ENCODE peak calls at places on chromosomes 3 and 15, in five cellular contexts. N is brain microvascular endothelial cell, P is kidney, C is astrocyte of the spinal cord, T is mucosa of descending colon. S is an unnamed sample.

GRCh38 chr3:100902572-100902971 is 90.6 kb downstream of the ABI3BP start:
- DNase-seq in N (peak), P (no peak), C (no peak), T (no peak), S (peak)

GRCh38 chr3:152159328-152159727 is 109.4 kb upstream of the MBNL1 start:
- DNase-seq in N (peak), P (no peak), C (peak), T (no peak), S (peak)

GRCh38 chr15:44492040-44492439 is 44.9 kb upstream of the EIF3J start:
- DNase-seq in N (no peak), P (no peak), C (no peak), T (no peak), S (no peak)

GRCh38 chr15:34588046-34588674 is 4.7 kb upstream of the GOLGA8B start:
- DNase-seq in N (peak), P (no peak), C (peak), T (no peak), S (peak)

GRCh38 chr15:92463826-92464225 is 70.1 kb downstream of the ST8SIA2 start:
- DNase-seq in N (no peak), P (no peak), C (peak), T (no peak), S (no peak)

GRCh38 chr3:150515210-150515609 is 31.1 kb downstream of the SERP1 start:
- DNase-seq in N (no peak), P (no peak), C (no peak), T (no peak), S (peak)

GRCh38 chr15:92883643-92884458 is 16.3 kb upstream of the CHD2 start:
- DNase-seq in N (no peak), P (no peak), C (peak), T (no peak), S (no peak)

GRCh38 chr3:191238321-191238817 is 39.3 kb downstream of the OSTN start:
- DNase-seq in N (peak), P (no peak), C (peak), T (no peak), S (peak)

GRCh38 chr15:41695750-41696436 is 35.7 kb downstream of the MGA start:
- DNase-seq in N (peak), P (no peak), C (peak), T (no peak), S (peak)

GRCh38 chr3:119236756-119237155 is 3.9 kb downstream of the B4GALT4 start:
- DNase-seq in N (no peak), P (no peak), C (no peak), T (no peak), S (no peak)

GRCh38 chr3:178289544-178290160 is 246.6 kb upstream of the KCNMB2 start:
- DNase-seq in N (no peak), P (peak), C (no peak), T (no peak), S (peak)

GRCh38 chr3:194540268-194540937 is 53.6 kb upstream of the ATP13A3 start:
- DNase-seq in N (no peak), P (no peak), C (no peak), T (no peak), S (peak)

GRCh38 chr3:141939759-141940158 is 63.3 kb downstream of the ATP1B3 start:
- DNase-seq in N (no peak), P (no peak), C (no peak), T (no peak), S (no peak)

GRCh38 chr15:85767785-85768529 is 26.8 kb downstream of the KLHL25 start:
- DNase-seq in N (no peak), P (no peak), C (no peak), T (no peak), S (no peak)

GRCh38 chr3:149460123-149460522 is 14.4 kb upstream of the TM4SF4 start:
- DNase-seq in N (no peak), P (no peak), C (no peak), T (no peak), S (peak)

GRCh38 chr3:146223401-146224373 is 27.2 kb downstream of the PLSCR4 start:
- DNase-seq in N (peak), P (no peak), C (peak), T (no peak), S (no peak)

GRCh38 chr15:40844543-40844981 is 714 bp downstream of the SPINT1 start:
- DNase-seq in N (no peak), P (peak), C (no peak), T (peak), S (no peak)

GRCh38 chr15:92069308-92070244 is 216.1 kb downstream of the SLCO3A1 start:
- DNase-seq in N (peak), P (peak), C (peak), T (peak), S (no peak)

GRCh38 chr3:73270839-73271483 is 209.5 kb downstream of the EBLN2 start:
- DNase-seq in N (no peak), P (no peak), C (no peak), T (no peak), S (no peak)

GRCh38 chr15:72020799-72021198 is 97.2 kb downstream of the MYO9A start:
- DNase-seq in N (no peak), P (no peak), C (no peak), T (no peak), S (no peak)

GRCh38 chr3:132134611-132135010 is 99.8 kb upstream of the CPNE4 start:
- DNase-seq in N (peak), P (no peak), C (peak), T (no peak), S (peak)

GRCh38 chr15:82952156-82953081 is at the start of gene HOMER2:
- DNase-seq in N (no peak), P (no peak), C (no peak), T (no peak), S (peak)

GRCh38 chr15:31148622-31149505 is 47.3 kb upstream of the TRPM1 start:
- DNase-seq in N (no peak), P (no peak), C (no peak), T (no peak), S (no peak)

GRCh38 chr3:48466386-48467109 is 20.0 kb downstream of the ATRIP start:
- DNase-seq in N (no peak), P (peak), C (no peak), T (peak), S (no peak)

GRCh38 chr3:123735456-123735855 is 148.7 kb downstream of the MYLK start:
- DNase-seq in N (no peak), P (no peak), C (no peak), T (no peak), S (no peak)

GRCh38 chr3:132538072-132538471 is 59.0 kb upstream of the ACKR4 start:
- DNase-seq in N (no peak), P (no peak), C (no peak), T (no peak), S (no peak)

GRCh38 chr15:74038707-74039655 is 43.4 kb downstream of the GOLGA6A start:
- DNase-seq in N (peak), P (no peak), C (no peak), T (no peak), S (peak)

GRCh38 chr3:139532996-139533395 is 6.5 kb downstream of the RBP1 start:
- DNase-seq in N (no peak), P (no peak), C (peak), T (no peak), S (no peak)

GRCh38 chr3:41477399-41478014 is 278.2 kb downstream of the CTNNB1 start:
- DNase-seq in N (no peak), P (no peak), C (no peak), T (no peak), S (no peak)

GRCh38 chr15:86685263-86685662 is 605.6 kb downstream of the AGBL1 start:
- DNase-seq in N (no peak), P (no peak), C (no peak), T (no peak), S (no peak)

GRCh38 chr3:136642714-136643113 is 109.5 kb downstream of the STAG1 start:
- DNase-seq in N (no peak), P (no peak), C (no peak), T (no peak), S (no peak)

GRCh38 chr15:68431037-68431791 is 749 bp downstream of the ITGA11 start:
- DNase-seq in N (no peak), P (peak), C (no peak), T (peak), S (no peak)
- TF ChIP-seq CTCF in N (no peak), P (no peak), C (no peak), T (no peak), S (no peak)

GRCh38 chr3:121834734-121835709 is at the start of the genes EAF2 and IQCB1:
- DNase-seq in N (peak), P (peak), C (peak), T (peak), S (peak)

GRCh38 chr3:121839962-121840361 is 5.0 kb downstream of the EAF2 start:
- DNase-seq in N (no peak), P (no peak), C (no peak), T (peak), S (no peak)

GRCh38 chr3:121836069-121836468 is 1.1 kb downstream of the EAF2 start:
- DNase-seq in N (no peak), P (no peak), C (no peak), T (no peak), S (no peak)

DNA sequence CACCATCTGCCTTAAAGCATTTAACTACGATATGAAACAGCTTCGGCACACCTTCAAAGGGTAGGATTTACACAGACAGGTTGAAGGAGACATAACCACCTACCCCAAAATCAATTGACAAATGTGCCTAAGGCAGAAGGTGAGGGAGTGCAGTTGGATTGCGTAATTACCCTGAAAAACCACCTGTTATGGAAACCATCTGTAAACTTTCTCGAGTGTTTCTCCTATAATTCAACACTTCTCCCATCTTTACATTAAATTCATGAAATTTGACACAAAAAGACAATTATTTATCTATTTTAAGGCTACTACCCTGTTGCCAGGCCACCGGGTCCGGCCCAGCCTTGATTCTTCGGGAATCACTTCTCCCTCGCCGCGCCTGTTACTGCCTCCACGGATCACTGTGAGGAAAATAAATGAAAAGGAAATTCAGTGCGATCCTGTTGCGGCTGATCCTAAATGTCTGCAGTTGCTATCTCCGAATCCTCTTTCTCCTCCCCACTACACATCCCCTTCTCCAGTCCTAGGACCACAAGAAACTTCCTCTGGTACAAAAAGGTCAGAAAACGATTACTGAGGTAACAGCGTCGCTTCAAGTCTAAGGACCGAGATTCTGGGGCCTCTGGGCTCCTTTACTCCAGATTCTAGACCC is 655 bp downstream of the IQCB1 start:
- DNase-seq in N (peak), P (no peak), C (no peak), T (peak), S (no peak)
- H3K4me3 ChIP-seq in N (peak), P (peak), C (peak), T (peak), S (peak)

DNA sequence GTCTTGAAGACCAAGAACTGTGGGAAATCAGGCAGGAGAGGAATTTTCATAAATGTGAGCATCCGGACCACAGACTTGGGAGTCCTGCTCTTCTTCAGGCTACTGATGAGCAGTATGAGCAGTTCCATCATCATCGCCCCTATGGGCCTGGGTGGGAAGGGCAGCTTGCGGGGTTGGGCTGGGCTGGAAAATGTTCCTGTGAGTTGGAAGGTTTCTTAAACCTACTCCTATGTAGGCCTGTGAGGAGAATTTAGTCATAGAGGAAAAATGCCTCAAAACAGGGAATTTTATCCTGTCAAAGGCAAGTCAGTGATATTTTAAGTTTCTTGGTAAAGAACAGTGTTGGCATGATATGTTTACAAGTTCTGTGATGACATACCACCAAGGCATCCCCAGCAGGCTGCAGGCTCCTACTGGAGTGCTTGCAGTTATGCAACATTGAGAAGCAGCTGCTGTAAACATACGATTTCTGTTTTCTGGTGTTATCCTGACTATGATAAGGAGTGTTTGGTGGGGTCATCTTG is 10.3 kb downstream of the MASP1 start:
- DNase-seq in N (peak), P (no peak), C (peak), T (no peak), S (peak)
- TF ChIP-seq CTCF in N (peak), P (no peak), C (no peak), T (no peak), S (peak)

DNA sequence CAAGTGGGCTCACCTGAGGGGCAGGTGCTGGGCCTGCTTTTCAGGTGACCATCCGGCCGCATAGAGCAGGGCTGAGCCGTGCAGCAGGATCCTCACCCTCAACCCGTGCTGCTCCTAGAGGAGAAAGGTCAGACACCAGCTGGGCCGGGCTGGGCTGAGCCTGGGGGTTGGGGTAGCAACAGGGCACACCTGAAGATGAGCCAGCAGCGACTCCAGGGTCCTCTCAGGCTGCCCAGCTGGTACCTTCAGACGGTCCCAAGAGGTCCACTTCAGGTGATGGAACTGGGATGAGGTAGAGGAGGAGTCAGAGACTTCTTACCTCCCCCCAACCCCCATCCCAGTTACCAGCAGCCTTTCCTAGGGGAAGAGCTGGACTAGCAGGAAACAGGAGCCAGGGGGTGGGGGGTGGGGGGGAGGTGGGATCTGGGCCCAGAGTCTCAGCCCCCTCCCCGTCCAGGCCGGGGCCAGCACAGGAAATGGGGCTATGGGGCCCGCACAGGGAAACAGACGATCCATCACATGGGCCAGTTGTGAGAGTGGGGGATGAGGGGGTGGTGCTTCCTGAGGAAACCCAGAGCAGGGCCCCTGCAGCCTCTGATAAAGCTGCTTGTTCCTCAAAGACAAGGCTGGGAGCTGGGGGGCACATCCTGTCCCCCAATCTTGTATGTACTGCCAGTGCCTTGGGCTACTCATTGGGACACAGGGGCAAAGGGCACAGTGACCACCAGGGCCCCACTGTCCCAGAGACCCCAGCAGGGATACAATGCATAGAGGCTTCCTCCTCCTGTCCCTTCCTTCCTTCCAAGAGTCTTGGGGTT is 3.0 kb downstream of the INKA1 start:
- DNase-seq in N (no peak), P (peak), C (no peak), T (peak), S (peak)
- H3K4me3 ChIP-seq in N (no peak), P (no peak), C (no peak), T (no peak), S (no peak)

DNA sequence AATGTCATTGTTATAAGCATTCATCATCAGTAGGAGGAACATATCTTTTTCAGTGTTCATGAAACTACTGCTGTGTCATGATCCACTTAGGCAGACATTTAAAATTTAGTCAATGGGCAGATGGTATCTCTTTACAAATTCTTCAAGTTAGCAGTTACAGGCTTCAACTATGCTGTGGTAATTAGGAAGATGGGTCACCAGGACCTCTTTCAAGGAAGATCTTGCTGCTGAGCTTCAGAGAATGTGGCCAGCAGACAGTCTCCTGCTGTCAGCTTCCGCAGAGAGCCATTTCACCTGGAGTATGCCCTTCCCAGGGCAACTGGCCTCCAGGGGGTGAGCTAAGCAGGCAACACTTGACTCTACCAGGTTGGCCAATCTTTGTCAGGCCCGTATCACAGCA is 19.4 kb downstream of the IFT57 start:
- DNase-seq in N (no peak), P (no peak), C (no peak), T (no peak), S (no peak)
- TF ChIP-seq CTCF in N (peak), P (no peak), C (no peak), T (no peak), S (peak)

GRCh38 chr3:31948255-31948654 is 32.8 kb downstream of the OSBPL10 start:
- DNase-seq in N (no peak), P (no peak), C (no peak), T (no peak), S (no peak)
- H3K4me3 ChIP-seq in N (no peak), P (no peak), C (no peak), T (no peak), S (no peak)

DNA sequence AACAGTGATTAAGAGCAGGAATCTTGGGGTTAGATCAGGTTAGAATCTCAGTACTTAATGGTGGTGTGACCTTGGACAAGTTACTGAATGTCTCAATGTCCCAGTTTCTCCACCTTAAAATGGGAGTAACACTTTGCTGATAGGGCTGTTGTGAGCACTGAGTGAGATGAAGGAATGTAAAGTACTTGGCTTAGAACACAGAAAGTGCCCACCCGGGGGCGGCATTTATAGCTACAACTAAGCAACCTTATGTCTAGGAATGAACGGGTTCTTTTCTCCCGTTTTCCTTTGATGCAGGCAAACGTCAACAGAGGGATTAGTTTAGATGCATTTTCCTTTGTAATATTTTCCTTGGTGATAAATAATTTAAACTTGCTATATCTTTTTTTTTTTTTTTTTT is 176.6 kb downstream of the USP13 start:
- DNase-seq in N (no peak), P (no peak), C (no peak), T (no peak), S (no peak)
- TF ChIP-seq CTCF in N (peak), P (no peak), C (peak), T (no peak), S (no peak)

GRCh38 chr3:184377882-184378445 is at the start of gene THPO:
- DNase-seq in N (no peak), P (peak), C (no peak), T (no peak), S (no peak)
- H3K4me3 ChIP-seq in N (no peak), P (peak), C (no peak), T (no peak), S (no peak)

DNA sequence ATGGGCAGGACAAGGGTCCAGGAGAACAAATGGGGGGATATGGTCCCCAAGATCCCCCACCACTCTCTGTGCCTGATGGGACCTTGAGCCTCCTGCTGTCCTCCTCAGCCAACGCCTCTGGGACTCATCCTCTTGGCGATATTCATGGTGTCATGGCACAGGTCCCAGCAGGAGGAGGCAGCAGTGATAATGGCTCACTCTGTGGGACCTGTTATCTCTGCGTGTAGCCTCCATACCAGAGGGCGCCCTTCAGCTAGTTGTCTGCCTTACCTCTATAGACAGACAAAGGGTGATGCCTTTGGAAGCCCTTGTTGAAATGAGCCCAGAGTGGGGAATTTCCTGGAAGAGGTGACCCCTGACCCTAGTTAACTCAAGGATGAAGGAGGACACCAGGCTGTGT is 7.4 kb downstream of the ZBTB47 start:
- DNase-seq in N (no peak), P (no peak), C (no peak), T (no peak), S (no peak)
- TF ChIP-seq CTCF in N (no peak), P (no peak), C (no peak), T (no peak), S (no peak)